ENCODE peak calls at places on chromosome 6, in seven cellular contexts. W is choroid plexus epithelial cell, Q is stomach, S is EL, X is cardiac muscle cell, A is AG10803, B is nucleus accumbens. Y is an unnamed sample.

GRCh38 chr6:170051229-170052172 is 239.4 kb downstream of the DLL1 start:
- DNase-seq in W (no peak), Q (peak), S (no peak), X (no peak), A (no peak), B (no peak), Y (no peak)

GRCh38 chr6:160275511-160276003 is 16.9 kb upstream of the SLC22A2 start:
- DNase-seq in W (no peak), Q (no peak), S (no peak), X (no peak), A (peak), B (no peak), Y (no peak)

GRCh38 chr6:85684809-85685171 is 42.1 kb upstream of the SYNCRIP start:
- DNase-seq in W (no peak), Q (no peak), S (no peak), X (no peak), A (no peak), B (no peak), Y (no peak)

GRCh38 chr6:112979830-112980229 is 632.7 kb downstream of the RFPL4B start:
- DNase-seq in W (peak), Q (no peak), S (peak), X (no peak), A (peak), B (no peak), Y (peak)

GRCh38 chr6:46776070-46776752 is 17.0 kb upstream of the MEP1A start:
- DNase-seq in W (no peak), Q (no peak), S (no peak), X (peak), A (no peak), B (no peak), Y (no peak)

GRCh38 chr6:41177695-41178094 is 14.8 kb upstream of the TREM2 start:
- DNase-seq in W (no peak), Q (no peak), S (no peak), X (no peak), A (no peak), B (no peak), Y (no peak)

GRCh38 chr6:149264629-149265028 is 52.9 kb upstream of the TAB2 start:
- DNase-seq in W (no peak), Q (no peak), S (no peak), X (no peak), A (no peak), B (no peak), Y (no peak)

GRCh38 chr6:158654498-158654897 is 4.6 kb downstream of the SYTL3 start:
- DNase-seq in W (peak), Q (peak), S (peak), X (peak), A (peak), B (peak), Y (no peak)

GRCh38 chr6:137217801-137218472 is 1.2 kb downstream of the IFNGR1 start:
- DNase-seq in W (peak), Q (no peak), S (peak), X (no peak), A (peak), B (no peak), Y (no peak)

GRCh38 chr6:7463785-7464184 is 74.2 kb downstream of the RIOK1 start:
- DNase-seq in W (peak), Q (no peak), S (peak), X (peak), A (peak), B (no peak), Y (no peak)

GRCh38 chr6:70506321-70506720 is 60.4 kb upstream of the SDHAF4 start:
- DNase-seq in W (no peak), Q (no peak), S (no peak), X (no peak), A (no peak), B (no peak), Y (no peak)

GRCh38 chr6:125245523-125246264 is 56.1 kb downstream of the HDDC2 start:
- DNase-seq in W (no peak), Q (no peak), S (no peak), X (no peak), A (no peak), B (no peak), Y (no peak)

GRCh38 chr6:31836676-31837611 is 9.4 kb downstream of the HSPA1B start:
- DNase-seq in W (peak), Q (no peak), S (peak), X (no peak), A (peak), B (no peak), Y (no peak)

GRCh38 chr6:28597217-28597835 is 71.6 kb downstream of the GPX5 start:
- DNase-seq in W (peak), Q (no peak), S (peak), X (no peak), A (peak), B (no peak), Y (peak)

GRCh38 chr6:157982580-157983438 is 1.1 kb downstream of the SYNJ2 start:
- DNase-seq in W (peak), Q (no peak), S (peak), X (peak), A (peak), B (no peak), Y (peak)

GRCh38 chr6:131948221-131948661 is 2.9 kb downstream of the CCN2 start:
- DNase-seq in W (peak), Q (no peak), S (peak), X (no peak), A (peak), B (no peak), Y (no peak)

GRCh38 chr6:53741417-53741816 is 53.4 kb upstream of the LRRC1 start:
- DNase-seq in W (no peak), Q (no peak), S (no peak), X (no peak), A (no peak), B (no peak), Y (no peak)

GRCh38 chr6:72524011-72524645 is 97.7 kb upstream of the KCNQ5 start:
- DNase-seq in W (no peak), Q (no peak), S (no peak), X (no peak), A (no peak), B (peak), Y (no peak)